ENCODE peak calls at places on chromosome 15, in nine cellular contexts. S is transverse colon, P is tibial nerve, B is adrenal gland, D is body of pancreas, T is stomach, U is breast epithelium, E is HCT116, J is K562. H is an unnamed sample.

GRCh38 chr15:58306591-58307312 is 125.0 kb upstream of the LIPC start:
- DNase-seq in D (no peak), E (no peak), T (no peak), J (no peak), P (no peak), B (no peak), S (no peak), U (no peak), H (no peak)

GRCh38 chr15:94066046-94066445 is 165.3 kb upstream of the MCTP2 start:
- DNase-seq in P (no peak), T (no peak), S (no peak), D (no peak), E (no peak), J (no peak), U (no peak), B (no peak), H (no peak)

GRCh38 chr15:50241684-50242450 is 23.7 kb downstream of the HDC start:
- DNase-seq in T (no peak), J (no peak), P (no peak), S (no peak), D (no peak), U (no peak), B (no peak), E (no peak), H (no peak)

GRCh38 chr15:38271895-38272294 is 19.3 kb downstream of the SPRED1 start:
- DNase-seq in S (no peak), T (no peak), U (no peak), B (no peak), E (no peak), J (no peak), D (no peak), P (no peak), H (no peak)

GRCh38 chr15:43185161-43186002 is at the start of gene CCNDBP1:
- DNase-seq in P (peak; percentile 92), T (peak; percentile 98), J (peak; percentile 99), D (peak; percentile 96), B (peak; percentile 97), U (peak; percentile 83), E (peak; percentile 84), S (peak; percentile 98), H (peak; percentile 97)

GRCh38 chr15:85047271-85047948 is 65.8 kb downstream of the PDE8A start:
- DNase-seq in S (peak; percentile 28), U (no peak), T (no peak), B (peak; percentile 49), D (no peak), E (no peak), P (no peak), J (peak; percentile 61), H (peak; percentile 36)

GRCh38 chr15:98649996-98650870 is 1.9 kb downstream of the IGF1R start:
- DNase-seq in T (peak; percentile 55), P (no peak), E (no peak), B (peak; percentile 58), J (no peak), D (peak; percentile 53), S (peak; percentile 30), U (no peak), H (no peak)

GRCh38 chr15:97177135-97177704 is 783.3 kb upstream of the ARRDC4 start:
- DNase-seq in P (no peak), E (no peak), J (no peak), D (no peak), S (no peak), T (no peak), B (no peak), U (no peak), H (no peak)

GRCh38 chr15:98455899-98456298 is 192.4 kb upstream of the IGF1R start:
- DNase-seq in T (no peak), U (no peak), J (no peak), E (no peak), D (no peak), S (no peak), P (no peak), B (no peak), H (no peak)

GRCh38 chr15:28885630-28886430 is at the start of gene APBA2:
- DNase-seq in D (peak; percentile 49), T (no peak), E (no peak), J (peak; percentile 60), U (no peak), S (no peak), B (no peak), P (no peak), H (no peak)

GRCh38 chr15:90059208-90059985 is 42.9 kb downstream of the IDH2 start:
- DNase-seq in S (peak; percentile 88), J (peak; percentile 48), U (peak; percentile 59), B (peak; percentile 71), E (no peak), D (no peak), P (peak; percentile 40), T (peak; percentile 73), H (peak; percentile 56)

GRCh38 chr15:47711654-47712053 is 5.7 kb upstream of the SEMA6D start:
- DNase-seq in E (no peak), D (no peak), P (no peak), S (no peak), T (no peak), J (no peak), B (no peak), U (no peak), H (no peak)

GRCh38 chr15:80662756-80663553 is 32.2 kb upstream of the ABHD17C start:
- DNase-seq in E (no peak), D (no peak), B (no peak), S (peak; percentile 22), U (no peak), P (no peak), J (no peak), T (no peak), H (no peak)

DNA sequence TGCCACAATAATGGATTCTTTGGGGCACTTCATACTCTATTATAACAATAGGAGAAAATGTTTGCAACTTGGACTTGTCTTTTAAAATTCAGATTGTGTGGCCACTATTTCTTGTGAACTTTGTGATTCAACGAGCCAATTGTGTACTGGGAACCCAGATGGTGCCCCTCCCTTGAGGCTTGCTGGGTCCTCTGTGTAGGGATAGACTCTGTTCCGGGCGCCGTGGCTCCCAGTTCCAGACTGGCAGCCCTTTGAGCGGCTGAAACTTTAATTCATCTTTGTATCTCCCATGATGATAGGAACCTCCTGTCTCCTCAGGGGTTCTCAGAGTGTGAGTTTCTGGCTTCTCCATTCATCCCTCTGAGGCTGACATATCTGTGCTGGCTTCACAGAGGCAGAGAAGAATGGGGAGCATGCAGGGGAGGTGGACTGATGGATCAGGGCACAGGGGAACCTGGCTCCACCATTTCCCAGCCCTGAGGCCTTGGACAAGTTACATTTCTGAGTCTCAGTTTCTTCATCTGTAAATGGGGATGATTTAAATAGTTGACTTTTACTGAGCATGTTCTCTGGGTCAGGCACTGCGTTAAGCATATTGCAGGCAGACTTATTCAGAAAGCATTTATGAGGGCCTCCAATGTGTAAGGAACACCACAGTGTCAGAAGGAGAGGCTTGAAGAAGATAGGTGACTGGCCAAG is 15.2 kb upstream of the ANKDD1A start:
- DNase-seq in P (no peak), B (no peak), T (no peak), E (no peak), U (no peak), J (no peak), D (no peak), S (no peak), H (no peak)
- H3K4me3 ChIP-seq in P (no peak overlapping the region), B (no peak overlapping the region), T (no peak overlapping the region), E (no peak overlapping the region), U (no peak overlapping the region), J (no peak overlapping the region), D (no peak overlapping the region), S (no peak overlapping the region), H (no peak overlapping the region)

DNA sequence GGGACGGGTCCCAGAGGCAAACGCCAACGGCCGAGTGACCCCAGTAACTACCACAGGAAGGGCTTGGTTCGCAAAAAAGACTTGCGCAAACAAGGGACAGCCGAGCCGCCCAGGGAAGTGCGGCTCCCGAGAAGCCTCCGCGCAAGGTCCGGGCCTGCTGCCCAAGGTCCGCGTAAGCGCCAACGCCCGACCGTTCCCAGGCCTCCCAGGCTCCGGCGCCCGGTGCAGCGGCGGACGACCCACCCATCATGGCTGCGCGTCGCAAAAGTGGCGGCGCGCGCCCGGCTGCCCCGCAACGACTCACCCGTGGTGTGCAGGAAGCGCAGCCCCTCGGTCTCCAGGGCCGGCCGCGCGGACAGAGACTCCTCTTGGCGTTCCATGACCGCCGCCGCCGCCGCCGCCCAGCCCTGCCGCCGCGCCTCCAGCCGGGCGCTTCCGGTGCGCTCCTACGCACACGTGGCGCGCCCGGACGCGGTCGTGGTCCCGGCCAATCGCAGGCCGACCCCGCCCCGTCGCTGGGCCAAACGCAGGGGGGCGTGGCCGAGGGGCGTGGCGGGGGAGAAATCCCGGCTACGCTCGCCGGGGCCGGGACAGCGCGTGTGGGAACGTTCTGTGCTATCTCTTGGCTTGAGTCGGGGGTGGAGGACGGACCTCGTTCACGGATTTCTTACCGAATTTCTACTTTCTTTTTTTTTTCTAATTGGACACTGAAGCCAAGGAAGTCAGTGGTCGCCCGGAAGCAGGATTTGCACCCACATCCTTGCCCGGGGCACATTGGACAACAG is at the start of gene SELENOS:
- DNase-seq in P (peak; percentile 87), S (peak; percentile 96), J (peak; percentile 92), B (peak; percentile 92), E (peak; percentile 65), D (peak; percentile 93), U (peak; percentile 83), T (peak; percentile 95), H (peak; percentile 89)
- TF ChIP-seq POLR2A in P (peak; percentile 97), S (peak; percentile 90), J (peak; percentile 73), B (peak; percentile 91), E (peak; percentile 34), D (peak; percentile 86), U (no peak), T (no peak), H (peak; percentile 100)

GRCh38 chr15:40454904-40455391 is 14.2 kb downstream of the BAHD1 start:
- DNase-seq in P (no peak), T (no peak), J (peak; percentile 35), S (no peak), U (no peak), D (no peak), E (no peak), B (peak; percentile 54), H (no peak)

GRCh38 chr15:40451497-40452158 is 10.9 kb downstream of the BAHD1 start:
- DNase-seq in J (no peak), P (no peak), E (no peak), U (no peak), T (no peak), D (no peak), B (no peak), S (peak; percentile 26), H (no peak)

GRCh38 chr15:40449275-40449674 is 8.5 kb downstream of the BAHD1 start:
- DNase-seq in S (no peak), E (no peak), T (no peak), P (no peak), D (no peak), B (no peak), J (no peak), U (no peak), H (no peak)

GRCh38 chr15:40450047-40450446 is 9.3 kb downstream of the BAHD1 start:
- DNase-seq in B (no peak), E (no peak), U (no peak), S (no peak), T (no peak), D (no peak), P (no peak), J (no peak), H (no peak)

GRCh38 chr15:40452296-40453090 is 11.7 kb downstream of the BAHD1 start:
- DNase-seq in B (no peak), P (no peak), J (no peak), T (no peak), D (no peak), S (no peak), U (no peak), E (no peak), H (no peak)
- H3K4me1 ChIP-seq in B (peaks cover 42% of the 10 kb centered on the region), P (peaks cover 35% of the 10 kb centered on the region), J (peaks cover 43% of the 10 kb centered on the region), T (peaks cover 58% of the 10 kb centered on the region), D (peaks cover 60% of the 10 kb centered on the region), S (peaks cover 22% of the 10 kb centered on the region), U (peaks cover 5% of the 10 kb centered on the region), E (peaks cover 63% of the 10 kb centered on the region), H (peaks cover 5% of the 10 kb centered on the region)

GRCh38 chr15:41254560-41254959 is 23.5 kb downstream of the CHP1 start:
- DNase-seq in E (no peak), D (no peak), T (no peak), P (no peak), S (no peak), J (no peak), U (no peak), B (no peak), H (no peak)
- H3K4me3 ChIP-seq in E (no peak overlapping the region), D (no peak overlapping the region), T (no peak overlapping the region), P (no peak overlapping the region), S (no peak overlapping the region), J (no peak overlapping the region), U (no peak overlapping the region), B (no peak overlapping the region), H (no peak overlapping the region)

H was measured in gastrocnemius medialis.